ENCODE peak calls at places on chromosomes 12 and 14, in seven cellular contexts. Z, Q, M, C, L, X and P are unnamed samples.

GRCh38 chr14:33949051-33950037 is 1.5 kb downstream of the EGLN3 start:
- DNase-seq in C (no peak), M (no peak), Z (no peak), L (no peak), Q (no peak), X (no peak), P (no peak)

GRCh38 chr14:78005325-78005724 is 164.8 kb upstream of the NRXN3 start:
- DNase-seq in M (no peak), C (no peak), Z (peak; percentile 87), X (peak; percentile 94), L (no peak), Q (peak; percentile 2), P (no peak)

GRCh38 chr12:49098035-49098451 is 3.4 kb upstream of the DHH start:
- DNase-seq in X (peak; percentile 10), Z (no peak), Q (peak; percentile 52), L (no peak), M (peak; percentile 62), C (no peak), P (peak; percentile 55)

GRCh38 chr14:61106627-61107147 is 125.6 kb downstream of the SLC38A6 start:
- DNase-seq in C (no peak), Z (no peak), M (no peak), X (no peak), Q (no peak), L (no peak), P (no peak)

GRCh38 chr14:77026930-77027537 is 1.5 kb downstream of the IRF2BPL start:
- DNase-seq in Z (no peak), X (peak; percentile 56), C (peak; percentile 79), L (peak; percentile 33), M (peak; percentile 82), Q (no peak), P (no peak)

GRCh38 chr12:75759842-75760260 is 248.4 kb upstream of the KRR1 start:
- DNase-seq in Z (peak; percentile 72), Q (no peak), M (no peak), X (peak; percentile 91), C (no peak), L (no peak), P (no peak)

GRCh38 chr14:53946404-53947400 is 9.9 kb downstream of the BMP4 start:
- DNase-seq in C (no peak), Z (no peak), M (no peak), Q (no peak), L (peak; percentile 59), X (no peak), P (no peak)

GRCh38 chr14:72495668-72496067 is 398.2 kb downstream of the DPF3 start:
- DNase-seq in X (peak; percentile 11), C (peak; percentile 72), M (no peak), Z (no peak), L (no peak), Q (no peak), P (peak; percentile 27)

GRCh38 chr12:111418594-111418880 is 12.8 kb downstream of the SH2B3 start:
- DNase-seq in M (no peak), C (no peak), Q (no peak), L (no peak), X (no peak), Z (no peak), P (no peak)

GRCh38 chr14:77409131-77409533 is 14.2 kb downstream of the NOXRED1 start:
- DNase-seq in M (no peak), L (no peak), Z (no peak), C (no peak), X (peak; percentile 11), Q (peak; percentile 8), P (no peak)

GRCh38 chr12:14275886-14276285 is 89.6 kb upstream of the ATF7IP start:
- DNase-seq in Q (peak; percentile 63), M (no peak), Z (no peak), X (no peak), C (no peak), L (no peak), P (no peak)

GRCh38 chr14:96268426-96269358 is 12.7 kb downstream of the BDKRB1 start:
- DNase-seq in C (peak; percentile 92), Z (peak; percentile 96), M (peak; percentile 63), L (peak; percentile 27), X (peak; percentile 96), Q (no peak), P (peak; percentile 32)

GRCh38 chr14:81252278-81252677 is 31.5 kb upstream of the GTF2A1 start:
- DNase-seq in M (no peak), Q (no peak), Z (no peak), X (no peak), C (no peak), L (no peak), P (no peak)
- H3K27ac ChIP-seq in M (no peak overlapping the region), Q (no peak overlapping the region), Z (no peak overlapping the region), X (no peak overlapping the region), C (no peak overlapping the region), L (no peak overlapping the region), P (no peak overlapping the region)

DNA sequence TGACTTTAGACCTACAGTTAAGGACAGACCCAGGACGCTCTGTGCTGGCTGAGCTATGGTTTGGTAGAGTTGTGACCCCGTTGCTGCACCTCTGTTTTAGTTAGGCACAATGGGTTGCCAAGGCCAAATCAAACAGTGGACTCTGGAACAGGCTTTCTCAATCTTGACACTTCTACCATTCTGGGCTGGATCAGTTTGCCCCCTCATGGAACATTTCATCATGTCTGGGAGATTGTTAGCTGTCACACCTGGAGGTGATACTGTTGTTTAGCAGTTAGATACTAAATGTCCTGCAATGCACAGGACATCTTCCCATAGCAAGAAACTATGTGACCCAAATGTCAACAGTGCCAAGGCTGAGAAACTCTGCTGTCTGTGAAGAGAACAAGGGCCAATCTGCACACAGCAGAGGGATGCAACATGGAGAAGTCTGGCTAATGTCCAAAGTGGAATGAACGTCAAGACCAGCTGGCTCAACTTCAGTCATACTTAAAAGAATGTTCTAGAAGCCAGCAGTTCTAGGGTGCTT is 65.6 kb upstream of the DICER1 start:
- DNase-seq in X (peak; percentile 67), L (no peak), M (no peak), Z (no peak), Q (no peak), C (peak; percentile 28), P (no peak)
- H3K27ac ChIP-seq in X (no peak overlapping the region), L (no peak overlapping the region), M (no peak overlapping the region), Z (no peak overlapping the region), Q (no peak overlapping the region), C (peak overlapping the region; percentile 41), P (peak overlapping the region; percentile 67)

DNA sequence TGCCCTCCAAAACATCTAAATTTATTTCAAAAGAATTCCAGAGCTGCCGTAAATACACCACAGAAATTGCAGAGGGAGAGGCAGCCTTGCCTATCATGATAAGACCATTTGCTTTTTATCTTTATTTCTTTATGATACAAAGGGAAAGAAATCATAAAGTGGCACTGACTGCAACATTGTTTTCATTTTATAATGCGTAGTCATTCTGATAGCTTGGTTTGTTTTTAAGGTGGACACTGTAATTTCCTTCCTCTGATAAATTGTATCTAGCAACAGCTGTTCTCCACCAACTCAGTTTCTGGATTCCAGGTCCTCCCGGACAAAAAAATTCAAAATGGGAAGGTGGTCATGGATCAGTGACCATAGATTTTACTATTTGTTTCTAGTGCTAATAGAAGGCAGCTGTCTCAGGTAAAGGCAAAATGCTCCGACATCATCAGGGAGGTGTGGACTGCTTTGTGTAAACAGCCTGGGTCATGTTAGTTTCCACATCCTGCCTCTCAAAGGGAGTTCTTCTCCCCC is 623 bp upstream of the TSPAN8 start:
- DNase-seq in Z (no peak), C (no peak), Q (no peak), X (peak; percentile 24), M (no peak), L (no peak), P (no peak)
- H3K27ac ChIP-seq in Z (no peak overlapping the region), C (no peak overlapping the region), Q (no peak overlapping the region), X (no peak overlapping the region), M (peak overlapping the region; percentile 84), L (no peak overlapping the region), P (peak overlapping the region; percentile 65)

GRCh38 chr12:130421896-130422295 is 84.2 kb downstream of the PIWIL1 start:
- DNase-seq in L (no peak), Z (no peak), M (no peak), X (no peak), C (no peak), Q (no peak), P (no peak)
- H3K27ac ChIP-seq in L (no peak overlapping the region), Z (no peak overlapping the region), M (no peak overlapping the region), X (no peak overlapping the region), C (no peak overlapping the region), Q (no peak overlapping the region), P (no peak overlapping the region)